ENCODE peak calls at places on chromosomes 16 and 17, in eight cellular contexts. One of them, this sample, is unnamed. For H3K9me3, the result is how much of the 10 kb centered on the place peaks cover.

GRCh38 chr17:43737722-43738121 is 20.9 kb downstream of the SOST start:
- DNase-seq in MM.1S: no peak
- DNase-seq in mesenchymal stem cell: no peak
- DNase-seq in uterus: no peak
- DNase-seq in GM23248: no peak
- DNase-seq in ascending aorta: no peak
- DNase-seq in AG04450: no peak
- DNase-seq in DND-41: no peak
- DNase-seq in this sample: no peak

GRCh38 chr17:77615672-77616242 is 342.7 kb upstream of the TNRC6C start:
- DNase-seq in GM23248: no peak
- DNase-seq in DND-41: no peak
- DNase-seq in AG04450: no peak
- DNase-seq in ascending aorta: no peak
- DNase-seq in mesenchymal stem cell: no peak
- DNase-seq in MM.1S: no peak
- DNase-seq in uterus: no peak
- DNase-seq in this sample: no peak

GRCh38 chr16:89723279-89724250 is 2.2 kb downstream of the ZNF276 start:
- DNase-seq in MM.1S: no peak
- DNase-seq in AG04450: no peak
- DNase-seq in DND-41: no peak
- DNase-seq in mesenchymal stem cell: no peak
- DNase-seq in ascending aorta: no peak
- DNase-seq in uterus: no peak
- DNase-seq in GM23248: peak
- DNase-seq in this sample: peak

GRCh38 chr17:36851230-36851629 is 86.0 kb upstream of the LHX1 start:
- DNase-seq in mesenchymal stem cell: peak
- DNase-seq in AG04450: no peak
- DNase-seq in uterus: no peak
- DNase-seq in MM.1S: no peak
- DNase-seq in DND-41: no peak
- DNase-seq in GM23248: no peak
- DNase-seq in ascending aorta: no peak
- DNase-seq in this sample: no peak

GRCh38 chr17:79041723-79042420 is 17.9 kb downstream of the C1QTNF1 start:
- DNase-seq in mesenchymal stem cell: no peak
- DNase-seq in GM23248: peak
- DNase-seq in ascending aorta: no peak
- DNase-seq in uterus: no peak
- DNase-seq in AG04450: no peak
- DNase-seq in MM.1S: no peak
- DNase-seq in DND-41: no peak
- DNase-seq in this sample: no peak

GRCh38 chr17:1474402-1475189 is 17.9 kb downstream of the MYO1C start:
- DNase-seq in GM23248: no peak
- DNase-seq in mesenchymal stem cell: no peak
- DNase-seq in AG04450: no peak
- DNase-seq in ascending aorta: no peak
- DNase-seq in uterus: no peak
- DNase-seq in MM.1S: no peak
- DNase-seq in DND-41: no peak
- DNase-seq in this sample: no peak

GRCh38 chr17:75619506-75620431 is 13.5 kb upstream of the SMIM5 start:
- DNase-seq in DND-41: peak
- DNase-seq in mesenchymal stem cell: peak
- DNase-seq in AG04450: peak
- DNase-seq in MM.1S: peak
- DNase-seq in ascending aorta: no peak
- DNase-seq in GM23248: peak
- DNase-seq in uterus: no peak
- DNase-seq in this sample: no peak

GRCh38 chr17:79707931-79708891 is 22.5 kb upstream of the ENPP7 start:
- DNase-seq in AG04450: no peak
- DNase-seq in MM.1S: peak
- DNase-seq in ascending aorta: no peak
- DNase-seq in uterus: peak
- DNase-seq in mesenchymal stem cell: peak
- DNase-seq in GM23248: peak
- DNase-seq in DND-41: peak
- DNase-seq in this sample: peak

GRCh38 chr17:2101448-2102257 is 46.8 kb downstream of the HIC1 start:
- DNase-seq in AG04450: no peak
- DNase-seq in DND-41: peak
- DNase-seq in uterus: peak
- DNase-seq in mesenchymal stem cell: no peak
- DNase-seq in GM23248: no peak
- DNase-seq in MM.1S: no peak
- DNase-seq in ascending aorta: no peak
- DNase-seq in this sample: no peak

GRCh38 chr17:65173284-65173793 is 36.2 kb downstream of the RGS9 start:
- DNase-seq in mesenchymal stem cell: peak
- DNase-seq in GM23248: peak
- DNase-seq in AG04450: no peak
- DNase-seq in uterus: no peak
- DNase-seq in DND-41: peak
- DNase-seq in MM.1S: no peak
- DNase-seq in ascending aorta: peak
- DNase-seq in this sample: peak

GRCh38 chr16:66858740-66859396 is 14.7 kb downstream of the CA7 start:
- DNase-seq in uterus: no peak
- DNase-seq in MM.1S: no peak
- DNase-seq in GM23248: peak
- DNase-seq in DND-41: no peak
- DNase-seq in mesenchymal stem cell: peak
- DNase-seq in ascending aorta: no peak
- DNase-seq in AG04450: no peak
- DNase-seq in this sample: no peak

GRCh38 chr17:60908324-60908723 is 230.7 kb downstream of the BCAS3 start:
- DNase-seq in GM23248: no peak
- DNase-seq in DND-41: no peak
- DNase-seq in ascending aorta: no peak
- DNase-seq in MM.1S: no peak
- DNase-seq in mesenchymal stem cell: no peak
- DNase-seq in AG04450: no peak
- DNase-seq in uterus: no peak
- DNase-seq in this sample: no peak

GRCh38 chr17:27066315-27066714 is 227.6 kb upstream of the WSB1 start:
- DNase-seq in uterus: no peak
- DNase-seq in DND-41: no peak
- DNase-seq in mesenchymal stem cell: no peak
- DNase-seq in MM.1S: no peak
- DNase-seq in AG04450: no peak
- DNase-seq in GM23248: no peak
- DNase-seq in ascending aorta: no peak
- DNase-seq in this sample: no peak

GRCh38 chr17:27072885-27073284 is 221.0 kb upstream of the WSB1 start:
- DNase-seq in ascending aorta: no peak
- DNase-seq in uterus: no peak
- DNase-seq in AG04450: no peak
- DNase-seq in DND-41: no peak
- DNase-seq in MM.1S: no peak
- DNase-seq in GM23248: no peak
- DNase-seq in mesenchymal stem cell: no peak
- DNase-seq in this sample: no peak

GRCh38 chr17:27070836-27071235 is 223.1 kb upstream of the WSB1 start:
- DNase-seq in MM.1S: no peak
- DNase-seq in AG04450: no peak
- DNase-seq in GM23248: no peak
- DNase-seq in mesenchymal stem cell: no peak
- DNase-seq in ascending aorta: no peak
- DNase-seq in uterus: no peak
- DNase-seq in DND-41: no peak
- DNase-seq in this sample: no peak

GRCh38 chr17:27065588-27065987 is 228.3 kb upstream of the WSB1 start:
- DNase-seq in DND-41: no peak
- DNase-seq in mesenchymal stem cell: no peak
- DNase-seq in AG04450: no peak
- DNase-seq in GM23248: no peak
- DNase-seq in uterus: no peak
- DNase-seq in ascending aorta: no peak
- DNase-seq in MM.1S: no peak
- DNase-seq in this sample: no peak

DNA sequence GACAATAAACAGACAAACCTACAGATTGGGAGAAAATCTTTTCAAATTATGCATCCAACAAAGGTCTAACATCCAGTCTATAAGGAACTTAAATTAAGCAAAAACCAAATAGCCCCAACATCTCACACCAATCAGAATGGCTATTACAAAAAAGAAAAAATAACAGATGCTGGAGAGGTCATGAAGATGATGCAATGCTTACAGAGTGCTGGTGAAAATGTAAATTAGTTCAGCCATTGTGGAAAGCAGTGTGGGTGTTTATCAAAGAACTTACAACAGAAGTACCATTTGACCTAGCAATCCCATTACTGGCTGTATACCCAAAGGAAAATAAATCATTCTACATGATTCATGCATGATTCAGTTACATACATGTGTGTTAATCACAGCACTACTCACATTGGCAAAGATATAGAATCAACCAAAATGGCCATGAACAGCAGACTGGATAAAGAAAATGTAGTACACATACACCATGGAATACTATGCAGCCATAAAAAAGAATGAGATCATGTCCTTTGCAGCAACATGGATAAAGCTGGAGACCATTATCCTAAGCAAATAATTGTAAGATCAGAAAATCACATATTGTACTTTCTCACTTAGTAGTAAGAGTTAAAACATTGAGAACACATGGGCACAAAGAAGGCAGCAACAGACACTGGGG is 223.9 kb upstream of the WSB1 start:
- DNase-seq in AG04450: no peak
- DNase-seq in DND-41: no peak
- DNase-seq in mesenchymal stem cell: no peak
- DNase-seq in GM23248: no peak
- DNase-seq in MM.1S: no peak
- DNase-seq in uterus: no peak
- DNase-seq in ascending aorta: no peak
- DNase-seq in this sample: no peak
- H3K9me3 ChIP-seq in AG04450: under half
- H3K9me3 ChIP-seq in DND-41: under half
- H3K9me3 ChIP-seq in mesenchymal stem cell: under half
- H3K9me3 ChIP-seq in GM23248: under half
- H3K9me3 ChIP-seq in MM.1S: under half
- H3K9me3 ChIP-seq in uterus: under half
- H3K9me3 ChIP-seq in ascending aorta: under half
- H3K9me3 ChIP-seq in this sample: under half

GRCh38 chr16:35197656-35198055 is 1738.2 kb downstream of the TP53TG3F start:
- DNase-seq in GM23248: no peak
- DNase-seq in MM.1S: no peak
- DNase-seq in uterus: no peak
- DNase-seq in mesenchymal stem cell: no peak
- DNase-seq in ascending aorta: no peak
- DNase-seq in DND-41: no peak
- DNase-seq in AG04450: no peak
- DNase-seq in this sample: no peak

GRCh38 chr16:35195173-35195863 is 1735.9 kb downstream of the TP53TG3F start:
- DNase-seq in DND-41: no peak
- DNase-seq in AG04450: no peak
- DNase-seq in GM23248: no peak
- DNase-seq in mesenchymal stem cell: no peak
- DNase-seq in uterus: no peak
- DNase-seq in ascending aorta: no peak
- DNase-seq in MM.1S: no peak
- DNase-seq in this sample: no peak

GRCh38 chr16:35196313-35196712 is 1736.9 kb downstream of the TP53TG3F start:
- DNase-seq in AG04450: no peak
- DNase-seq in ascending aorta: no peak
- DNase-seq in DND-41: no peak
- DNase-seq in MM.1S: no peak
- DNase-seq in mesenchymal stem cell: no peak
- DNase-seq in GM23248: no peak
- DNase-seq in uterus: no peak
- DNase-seq in this sample: no peak

GRCh38 chr16:35194681-35195080 is 1735.3 kb downstream of the TP53TG3F start:
- DNase-seq in mesenchymal stem cell: no peak
- DNase-seq in AG04450: no peak
- DNase-seq in ascending aorta: no peak
- DNase-seq in DND-41: no peak
- DNase-seq in MM.1S: no peak
- DNase-seq in GM23248: no peak
- DNase-seq in uterus: no peak
- DNase-seq in this sample: no peak

GRCh38 chr16:35195864-35196216 is 1736.4 kb downstream of the TP53TG3F start:
- DNase-seq in GM23248: no peak
- DNase-seq in MM.1S: no peak
- DNase-seq in DND-41: no peak
- DNase-seq in AG04450: no peak
- DNase-seq in mesenchymal stem cell: no peak
- DNase-seq in ascending aorta: no peak
- DNase-seq in uterus: no peak
- DNase-seq in this sample: no peak
- H3K9me3 ChIP-seq in GM23248: under half
- H3K9me3 ChIP-seq in MM.1S: under half
- H3K9me3 ChIP-seq in DND-41: under half
- H3K9me3 ChIP-seq in AG04450: half or more
- H3K9me3 ChIP-seq in mesenchymal stem cell: under half
- H3K9me3 ChIP-seq in ascending aorta: under half
- H3K9me3 ChIP-seq in uterus: under half
- H3K9me3 ChIP-seq in this sample: under half

GRCh38 chr16:35706901-35707300 is 2247.5 kb downstream of the TP53TG3F start:
- DNase-seq in DND-41: no peak
- DNase-seq in uterus: no peak
- DNase-seq in GM23248: no peak
- DNase-seq in mesenchymal stem cell: no peak
- DNase-seq in ascending aorta: no peak
- DNase-seq in MM.1S: no peak
- DNase-seq in AG04450: no peak
- DNase-seq in this sample: no peak
- H3K9me3 ChIP-seq in DND-41: under half
- H3K9me3 ChIP-seq in uterus: under half
- H3K9me3 ChIP-seq in GM23248: under half
- H3K9me3 ChIP-seq in mesenchymal stem cell: under half
- H3K9me3 ChIP-seq in ascending aorta: under half
- H3K9me3 ChIP-seq in MM.1S: under half
- H3K9me3 ChIP-seq in AG04450: under half
- H3K9me3 ChIP-seq in this sample: under half

DNA sequence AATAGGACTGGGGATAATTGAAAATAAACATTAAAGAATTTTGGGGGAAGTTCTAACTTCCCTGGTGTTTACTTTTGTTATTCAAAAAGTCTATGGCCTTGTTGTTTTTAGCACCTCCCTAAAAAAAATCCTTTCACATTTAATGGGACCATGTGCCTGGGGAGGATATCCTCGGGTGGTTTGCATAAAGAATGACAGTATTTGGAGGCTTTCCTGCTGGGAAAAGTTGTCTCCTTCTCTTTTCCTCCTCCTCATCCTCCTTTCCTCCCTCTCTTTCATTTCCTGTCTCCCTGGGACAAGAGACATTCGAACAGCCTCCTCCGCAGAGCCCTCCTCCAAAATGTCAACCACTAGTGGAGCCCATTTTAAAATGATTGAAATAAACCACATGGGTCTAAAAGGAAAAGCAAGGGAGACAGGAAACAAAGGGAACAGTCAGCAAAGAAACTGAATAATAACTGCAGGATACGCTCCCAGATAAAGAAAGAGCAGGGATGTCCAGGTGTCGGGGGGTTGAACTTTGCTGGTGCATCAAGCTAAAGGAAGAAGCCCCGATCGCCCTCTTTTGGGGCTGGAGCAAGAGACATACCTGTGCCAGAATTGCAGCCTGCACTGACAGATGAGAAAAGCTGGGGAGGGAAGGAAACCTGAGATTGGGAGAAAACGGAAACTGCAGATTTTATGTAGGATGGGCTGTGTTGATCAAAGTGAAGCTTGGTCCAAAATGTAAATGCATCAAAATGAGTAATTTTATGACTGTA is 67.3 kb downstream of the MYH13 start:
- DNase-seq in mesenchymal stem cell: no peak
- DNase-seq in GM23248: no peak
- DNase-seq in AG04450: no peak
- DNase-seq in uterus: no peak
- DNase-seq in MM.1S: no peak
- DNase-seq in DND-41: no peak
- DNase-seq in ascending aorta: no peak
- DNase-seq in this sample: no peak
- H3K9me3 ChIP-seq in mesenchymal stem cell: under half
- H3K9me3 ChIP-seq in GM23248: under half
- H3K9me3 ChIP-seq in AG04450: under half
- H3K9me3 ChIP-seq in uterus: under half
- H3K9me3 ChIP-seq in MM.1S: under half
- H3K9me3 ChIP-seq in DND-41: under half
- H3K9me3 ChIP-seq in ascending aorta: under half
- H3K9me3 ChIP-seq in this sample: under half

This sample was measured in T-helper 17 cell.